ENCODE peak calls at places on chromosomes 7 and 10, in five cellular contexts. One of them, this sample, is unnamed.

GRCh38 chr10:49592726-49593563 is 17.2 kb upstream of the SLC18A3 start:
- DNase-seq in activated CD4-positive, alpha-beta T cell treated with anti-CD3 and anti-CD28 coated beads, Interleukin-2, amount 50 U/mL, for 24 hours: peak; percentile 52
- DNase-seq in LoVo: peak; percentile 62
- DNase-seq in sigmoid colon: no peak
- DNase-seq in H54: peak; percentile 77
- DNase-seq in this sample: peak; percentile 42

GRCh38 chr7:115476666-115477065 is 553.9 kb downstream of the TFEC start:
- DNase-seq in LoVo: no peak
- DNase-seq in sigmoid colon: no peak
- DNase-seq in activated CD4-positive, alpha-beta T cell treated with anti-CD3 and anti-CD28 coated beads, Interleukin-2, amount 50 U/mL, for 24 hours: no peak
- DNase-seq in H54: no peak
- DNase-seq in this sample: no peak

GRCh38 chr10:113051456-113051855 is 101.4 kb downstream of the TCF7L2 start:
- DNase-seq in sigmoid colon: no peak
- DNase-seq in H54: no peak
- DNase-seq in LoVo: no peak
- DNase-seq in activated CD4-positive, alpha-beta T cell treated with anti-CD3 and anti-CD28 coated beads, Interleukin-2, amount 50 U/mL, for 24 hours: no peak
- DNase-seq in this sample: no peak

GRCh38 chr10:31071232-31071999 is 39.8 kb upstream of the ZNF438 start:
- DNase-seq in H54: no peak
- DNase-seq in LoVo: no peak
- DNase-seq in activated CD4-positive, alpha-beta T cell treated with anti-CD3 and anti-CD28 coated beads, Interleukin-2, amount 50 U/mL, for 24 hours: no peak
- DNase-seq in sigmoid colon: no peak
- DNase-seq in this sample: no peak

GRCh38 chr7:132480534-132480933 is 95.7 kb downstream of the PLXNA4 start:
- DNase-seq in sigmoid colon: peak; percentile 83
- DNase-seq in LoVo: no peak
- DNase-seq in H54: no peak
- DNase-seq in activated CD4-positive, alpha-beta T cell treated with anti-CD3 and anti-CD28 coated beads, Interleukin-2, amount 50 U/mL, for 24 hours: no peak
- DNase-seq in this sample: no peak

GRCh38 chr7:140924019-140924820 is 509 bp downstream of the BRAF start:
- DNase-seq in activated CD4-positive, alpha-beta T cell treated with anti-CD3 and anti-CD28 coated beads, Interleukin-2, amount 50 U/mL, for 24 hours: peak; percentile 52
- DNase-seq in H54: peak; percentile 44
- DNase-seq in LoVo: peak; percentile 77
- DNase-seq in sigmoid colon: peak; percentile 88
- DNase-seq in this sample: peak; percentile 32

GRCh38 chr10:111316607-111317006 is 239.8 kb downstream of the ADRA2A start:
- DNase-seq in activated CD4-positive, alpha-beta T cell treated with anti-CD3 and anti-CD28 coated beads, Interleukin-2, amount 50 U/mL, for 24 hours: no peak
- DNase-seq in sigmoid colon: no peak
- DNase-seq in LoVo: no peak
- DNase-seq in H54: no peak
- DNase-seq in this sample: no peak

GRCh38 chr10:132397036-132397541 is at the start of gene PWWP2B:
- DNase-seq in sigmoid colon: peak; percentile 77
- DNase-seq in H54: no peak
- DNase-seq in LoVo: peak; percentile 49
- DNase-seq in activated CD4-positive, alpha-beta T cell treated with anti-CD3 and anti-CD28 coated beads, Interleukin-2, amount 50 U/mL, for 24 hours: no peak
- DNase-seq in this sample: no peak

GRCh38 chr10:110206988-110207804 is at the start of gene MXI1:
- DNase-seq in LoVo: peak; percentile 82
- DNase-seq in activated CD4-positive, alpha-beta T cell treated with anti-CD3 and anti-CD28 coated beads, Interleukin-2, amount 50 U/mL, for 24 hours: no peak
- DNase-seq in sigmoid colon: peak; percentile 87
- DNase-seq in H54: peak; percentile 91
- DNase-seq in this sample: peak; percentile 85

GRCh38 chr7:130956417-130957139 is 222.6 kb upstream of the KLF14 start:
- DNase-seq in H54: no peak
- DNase-seq in LoVo: no peak
- DNase-seq in sigmoid colon: no peak
- DNase-seq in activated CD4-positive, alpha-beta T cell treated with anti-CD3 and anti-CD28 coated beads, Interleukin-2, amount 50 U/mL, for 24 hours: no peak
- DNase-seq in this sample: no peak

GRCh38 chr7:135777626-135778398 is 29.2 kb upstream of the FAM180A start:
- DNase-seq in activated CD4-positive, alpha-beta T cell treated with anti-CD3 and anti-CD28 coated beads, Interleukin-2, amount 50 U/mL, for 24 hours: no peak
- DNase-seq in sigmoid colon: no peak
- DNase-seq in LoVo: no peak
- DNase-seq in H54: no peak
- DNase-seq in this sample: no peak

GRCh38 chr7:44277391-44277790 is 48.0 kb downstream of the CAMK2B start:
- DNase-seq in LoVo: no peak
- DNase-seq in activated CD4-positive, alpha-beta T cell treated with anti-CD3 and anti-CD28 coated beads, Interleukin-2, amount 50 U/mL, for 24 hours: no peak
- DNase-seq in sigmoid colon: peak; percentile 30
- DNase-seq in H54: no peak
- DNase-seq in this sample: no peak

GRCh38 chr10:21194510-21194993 is 297.4 kb upstream of the NEBL start:
- DNase-seq in activated CD4-positive, alpha-beta T cell treated with anti-CD3 and anti-CD28 coated beads, Interleukin-2, amount 50 U/mL, for 24 hours: no peak
- DNase-seq in sigmoid colon: no peak
- DNase-seq in LoVo: peak; percentile 75
- DNase-seq in H54: no peak
- DNase-seq in this sample: peak; percentile 38

GRCh38 chr10:24235471-24235870 is 26.5 kb downstream of the KIAA1217 start:
- DNase-seq in sigmoid colon: no peak
- DNase-seq in LoVo: no peak
- DNase-seq in H54: no peak
- DNase-seq in activated CD4-positive, alpha-beta T cell treated with anti-CD3 and anti-CD28 coated beads, Interleukin-2, amount 50 U/mL, for 24 hours: no peak
- DNase-seq in this sample: no peak

GRCh38 chr7:32102432-32102851 is 32.2 kb upstream of the PDE1C start:
- DNase-seq in activated CD4-positive, alpha-beta T cell treated with anti-CD3 and anti-CD28 coated beads, Interleukin-2, amount 50 U/mL, for 24 hours: no peak
- DNase-seq in H54: no peak
- DNase-seq in LoVo: peak; percentile 33
- DNase-seq in sigmoid colon: no peak
- DNase-seq in this sample: no peak

GRCh38 chr10:10533417-10533816 is 484.3 kb upstream of the CELF2 start:
- DNase-seq in activated CD4-positive, alpha-beta T cell treated with anti-CD3 and anti-CD28 coated beads, Interleukin-2, amount 50 U/mL, for 24 hours: no peak
- DNase-seq in sigmoid colon: no peak
- DNase-seq in H54: no peak
- DNase-seq in LoVo: no peak
- DNase-seq in this sample: no peak

GRCh38 chr10:8487346-8487745 is 432.9 kb downstream of the GATA3 start:
- DNase-seq in LoVo: peak; percentile 12
- DNase-seq in sigmoid colon: no peak
- DNase-seq in H54: no peak
- DNase-seq in activated CD4-positive, alpha-beta T cell treated with anti-CD3 and anti-CD28 coated beads, Interleukin-2, amount 50 U/mL, for 24 hours: no peak
- DNase-seq in this sample: no peak

GRCh38 chr7:127770870-127771269 is 118.9 kb downstream of the SND1 start:
- DNase-seq in activated CD4-positive, alpha-beta T cell treated with anti-CD3 and anti-CD28 coated beads, Interleukin-2, amount 50 U/mL, for 24 hours: no peak
- DNase-seq in LoVo: no peak
- DNase-seq in sigmoid colon: no peak
- DNase-seq in H54: no peak
- DNase-seq in this sample: no peak

GRCh38 chr7:601573-602340 is 82.1 kb upstream of the PDGFA start:
- DNase-seq in activated CD4-positive, alpha-beta T cell treated with anti-CD3 and anti-CD28 coated beads, Interleukin-2, amount 50 U/mL, for 24 hours: peak; percentile 91
- DNase-seq in sigmoid colon: peak; percentile 69
- DNase-seq in H54: no peak
- DNase-seq in LoVo: no peak
- DNase-seq in this sample: no peak

GRCh38 chr7:116788542-116789197 is 73.7 kb upstream of the CAPZA2 start:
- DNase-seq in LoVo: no peak
- DNase-seq in sigmoid colon: no peak
- DNase-seq in activated CD4-positive, alpha-beta T cell treated with anti-CD3 and anti-CD28 coated beads, Interleukin-2, amount 50 U/mL, for 24 hours: no peak
- DNase-seq in H54: no peak
- DNase-seq in this sample: no peak

GRCh38 chr10:118002581-118002980 is 44.2 kb downstream of the RAB11FIP2 start:
- DNase-seq in H54: no peak
- DNase-seq in sigmoid colon: no peak
- DNase-seq in activated CD4-positive, alpha-beta T cell treated with anti-CD3 and anti-CD28 coated beads, Interleukin-2, amount 50 U/mL, for 24 hours: no peak
- DNase-seq in LoVo: no peak
- DNase-seq in this sample: peak; percentile 64

GRCh38 chr7:40640566-40640965 is 505.8 kb downstream of the SUGCT start:
- DNase-seq in activated CD4-positive, alpha-beta T cell treated with anti-CD3 and anti-CD28 coated beads, Interleukin-2, amount 50 U/mL, for 24 hours: no peak
- DNase-seq in H54: no peak
- DNase-seq in LoVo: no peak
- DNase-seq in sigmoid colon: no peak
- DNase-seq in this sample: no peak

GRCh38 chr10:123595661-123596060 is 70.5 kb upstream of the GPR26 start:
- DNase-seq in H54: no peak
- DNase-seq in LoVo: no peak
- DNase-seq in activated CD4-positive, alpha-beta T cell treated with anti-CD3 and anti-CD28 coated beads, Interleukin-2, amount 50 U/mL, for 24 hours: no peak
- DNase-seq in sigmoid colon: no peak
- DNase-seq in this sample: no peak

GRCh38 chr7:40008218-40008815 is 58.3 kb downstream of the CDK13 start:
- DNase-seq in LoVo: no peak
- DNase-seq in activated CD4-positive, alpha-beta T cell treated with anti-CD3 and anti-CD28 coated beads, Interleukin-2, amount 50 U/mL, for 24 hours: no peak
- DNase-seq in H54: no peak
- DNase-seq in sigmoid colon: no peak
- DNase-seq in this sample: no peak

GRCh38 chr7:4815121-4815520 is 39.7 kb downstream of the AP5Z1 start:
- DNase-seq in H54: no peak
- DNase-seq in activated CD4-positive, alpha-beta T cell treated with anti-CD3 and anti-CD28 coated beads, Interleukin-2, amount 50 U/mL, for 24 hours: no peak
- DNase-seq in LoVo: no peak
- DNase-seq in sigmoid colon: no peak
- DNase-seq in this sample: no peak

GRCh38 chr7:96188623-96188991 is 133.3 kb downstream of the SLC25A13 start:
- DNase-seq in H54: no peak
- DNase-seq in sigmoid colon: no peak
- DNase-seq in LoVo: no peak
- DNase-seq in activated CD4-positive, alpha-beta T cell treated with anti-CD3 and anti-CD28 coated beads, Interleukin-2, amount 50 U/mL, for 24 hours: no peak
- DNase-seq in this sample: no peak

GRCh38 chr7:82840061-82840460 is 322.6 kb downstream of the PCLO start:
- DNase-seq in LoVo: no peak
- DNase-seq in sigmoid colon: no peak
- DNase-seq in H54: no peak
- DNase-seq in activated CD4-positive, alpha-beta T cell treated with anti-CD3 and anti-CD28 coated beads, Interleukin-2, amount 50 U/mL, for 24 hours: no peak
- DNase-seq in this sample: no peak

This sample was measured in HCT116.